ENCODE peak calls at places on chromosome 14, in four cellular contexts. T is HEK293T, S is K562, V is HepG2. I is an unnamed sample.
A peak's percentile ranks its signal among the peaks of the same experiment; 100 is the strongest.

GRCh38 chr14:104888489-104889373 is 23.7 kb downstream of the CEP170B start:
- DNase-seq in V (no peak), S (no peak), T (no peak), I (no peak)

GRCh38 chr14:89845346-89845745 is 109.2 kb downstream of the EFCAB11 start:
- DNase-seq in S (no peak), T (no peak), V (no peak), I (no peak)

GRCh38 chr14:93009471-93010117 is 86.6 kb downstream of the CHGA start:
- DNase-seq in T (no peak), S (no peak), V (no peak), I (no peak)

GRCh38 chr14:75279153-75279738 is 618 bp downstream of the FOS start:
- DNase-seq in V (no peak), T (peak; percentile 32), S (peak; percentile 36), I (peak; percentile 38)

GRCh38 chr14:88352299-88353097 is 29.4 kb upstream of the KCNK10 start:
- DNase-seq in T (no peak), S (no peak), V (no peak), I (no peak)

GRCh38 chr14:28785096-28785952 is 18.7 kb downstream of the FOXG1 start:
- DNase-seq in T (no peak), S (no peak), V (no peak), I (peak; percentile 68)

GRCh38 chr14:61350427-61350826 is 29.0 kb downstream of the PRKCH start:
- DNase-seq in S (no peak), T (no peak), V (no peak), I (no peak)

GRCh38 chr14:65024957-65025356 is 38.3 kb downstream of the FNTB start:
- DNase-seq in T (no peak), S (no peak), V (no peak), I (no peak)

GRCh38 chr14:99186956-99187690 is 84.9 kb downstream of the BCL11B start:
- DNase-seq in V (no peak), S (no peak), T (no peak), I (no peak)
- TF ChIP-seq ELF4 in V (no peak), S (no peak), T (no peak), I (no peak)

GRCh38 chr14:33375781-33376180 is 437.1 kb downstream of the NPAS3 start:
- DNase-seq in V (no peak), T (no peak), S (no peak), I (no peak)

GRCh38 chr14:33376510-33376909 is 437.8 kb downstream of the NPAS3 start:
- DNase-seq in V (no peak), T (no peak), S (no peak), I (no peak)

GRCh38 chr14:33377596-33378390 is 439.1 kb downstream of the NPAS3 start:
- DNase-seq in V (no peak), T (no peak), S (no peak), I (no peak)
- TF ChIP-seq ELF4 in V (no peak), T (no peak), S (no peak), I (no peak)

GRCh38 chr14:30443368-30444007 is 115.5 kb upstream of the G2E3 start:
- DNase-seq in T (peak; percentile 21), S (no peak), V (peak; percentile 77), I (no peak)
- TF ChIP-seq ELF4 in T (no peak), S (no peak), V (no peak), I (no peak)

GRCh38 chr14:99318091-99318958 is 46.3 kb upstream of the BCL11B start:
- DNase-seq in V (peak; percentile 29), T (no peak), S (no peak), I (no peak)

GRCh38 chr14:99315197-99315596 is 43.2 kb upstream of the BCL11B start:
- DNase-seq in S (no peak), V (peak; percentile 38), T (no peak), I (no peak)

GRCh38 chr14:99314623-99315022 is 42.6 kb upstream of the BCL11B start:
- DNase-seq in S (no peak), V (no peak), T (no peak), I (no peak)

GRCh38 chr14:99317231-99318090 is 45.5 kb upstream of the BCL11B start:
- DNase-seq in V (no peak), T (no peak), S (no peak), I (no peak)

GRCh38 chr14:99316281-99317163 is 44.5 kb upstream of the BCL11B start:
- DNase-seq in T (no peak), S (no peak), V (peak; percentile 92), I (no peak)
- TF ChIP-seq ELF4 in T (no peak), S (no peak), V (no peak), I (no peak)

GRCh38 chr14:30450620-30451019 is 108.3 kb upstream of the G2E3 start:
- DNase-seq in V (no peak), T (no peak), S (no peak), I (no peak)
- TF ChIP-seq ELF4 in V (no peak), T (no peak), S (no peak), I (no peak)

GRCh38 chr14:54712371-54712998 is 145.6 kb downstream of the SAMD4A start:
- DNase-seq in V (no peak), T (no peak), S (no peak), I (no peak)

GRCh38 chr14:54713364-54713763 is 146.4 kb downstream of the SAMD4A start:
- DNase-seq in V (no peak), T (no peak), S (no peak), I (no peak)

GRCh38 chr14:54715811-54716210 is 148.9 kb downstream of the SAMD4A start:
- DNase-seq in V (no peak), T (no peak), S (no peak), I (no peak)

GRCh38 chr14:54718046-54718445 is 151.1 kb downstream of the SAMD4A start:
- DNase-seq in V (no peak), S (no peak), T (no peak), I (no peak)

DNA sequence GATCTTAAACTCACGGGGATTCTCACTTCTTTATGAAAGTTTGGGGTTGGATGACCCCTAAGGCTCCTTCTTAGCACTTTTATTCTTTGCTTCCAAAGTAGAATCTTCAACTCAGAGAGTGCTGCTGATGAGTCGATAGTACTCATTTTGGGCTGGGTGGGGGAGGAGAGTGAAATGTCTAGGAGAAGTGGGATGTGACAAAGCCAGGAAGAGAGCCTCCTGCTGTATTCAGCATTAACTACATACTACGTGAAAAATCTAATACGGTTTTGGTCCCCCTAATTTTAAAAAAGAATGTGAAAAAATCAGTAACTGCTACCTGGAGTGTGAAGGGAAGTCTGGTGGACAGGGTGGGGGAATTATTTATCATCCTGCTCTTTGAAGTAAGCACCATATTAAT is 148.3 kb downstream of the SAMD4A start:
- DNase-seq in T (no peak), S (peak; percentile 31), V (no peak), I (no peak)
- TF ChIP-seq ELF4 in T (no peak), S (no peak), V (no peak), I (no peak)

DNA sequence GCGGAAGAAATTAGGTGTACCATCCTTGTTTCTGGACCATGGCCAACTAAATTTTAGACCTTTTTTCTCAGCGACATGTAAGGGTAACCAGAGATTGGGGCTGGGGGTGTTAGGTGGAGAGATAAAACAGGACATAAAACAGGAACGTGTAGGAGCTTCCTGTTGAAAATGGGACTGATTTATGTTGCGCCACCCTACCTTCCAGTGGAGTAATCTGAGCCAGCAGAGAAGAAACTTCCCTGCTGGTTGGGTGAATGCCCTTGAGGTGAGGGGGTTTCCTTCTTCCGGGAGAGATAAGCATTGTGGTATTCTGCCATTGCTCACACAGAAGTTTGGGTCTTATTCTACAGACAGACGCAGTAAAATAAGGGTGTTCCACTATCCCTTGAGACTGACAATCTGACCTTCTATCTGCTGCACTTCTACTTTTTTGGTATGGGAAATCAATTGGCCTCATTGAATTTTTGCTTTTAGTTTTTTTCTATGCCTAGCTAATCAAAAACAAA is 417.6 kb downstream of the PCNX1 start:
- DNase-seq in V (no peak), T (peak; percentile 13), S (no peak), I (no peak)
- TF ChIP-seq ELF4 in V (no peak), T (no peak), S (no peak), I (no peak)

GRCh38 chr14:99538275-99538674 is 57.1 kb downstream of the CCNK start:
- DNase-seq in S (no peak), T (no peak), V (no peak), I (no peak)
- TF ChIP-seq ELF4 in S (no peak), T (no peak), V (no peak), I (no peak)

GRCh38 chr14:96267916-96268315 is 11.9 kb downstream of the BDKRB1 start:
- DNase-seq in V (no peak), S (no peak), T (no peak), I (no peak)

GRCh38 chr14:96270565-96271420 is 14.8 kb downstream of the BDKRB1 start:
- DNase-seq in S (no peak), V (no peak), T (no peak), I (no peak)

GRCh38 chr14:96267336-96267735 is 11.3 kb downstream of the BDKRB1 start:
- DNase-seq in V (no peak), T (no peak), S (no peak), I (no peak)

GRCh38 chr14:96269359-96269710 is 13.3 kb downstream of the BDKRB1 start:
- DNase-seq in V (no peak), S (no peak), T (no peak), I (no peak)

DNA sequence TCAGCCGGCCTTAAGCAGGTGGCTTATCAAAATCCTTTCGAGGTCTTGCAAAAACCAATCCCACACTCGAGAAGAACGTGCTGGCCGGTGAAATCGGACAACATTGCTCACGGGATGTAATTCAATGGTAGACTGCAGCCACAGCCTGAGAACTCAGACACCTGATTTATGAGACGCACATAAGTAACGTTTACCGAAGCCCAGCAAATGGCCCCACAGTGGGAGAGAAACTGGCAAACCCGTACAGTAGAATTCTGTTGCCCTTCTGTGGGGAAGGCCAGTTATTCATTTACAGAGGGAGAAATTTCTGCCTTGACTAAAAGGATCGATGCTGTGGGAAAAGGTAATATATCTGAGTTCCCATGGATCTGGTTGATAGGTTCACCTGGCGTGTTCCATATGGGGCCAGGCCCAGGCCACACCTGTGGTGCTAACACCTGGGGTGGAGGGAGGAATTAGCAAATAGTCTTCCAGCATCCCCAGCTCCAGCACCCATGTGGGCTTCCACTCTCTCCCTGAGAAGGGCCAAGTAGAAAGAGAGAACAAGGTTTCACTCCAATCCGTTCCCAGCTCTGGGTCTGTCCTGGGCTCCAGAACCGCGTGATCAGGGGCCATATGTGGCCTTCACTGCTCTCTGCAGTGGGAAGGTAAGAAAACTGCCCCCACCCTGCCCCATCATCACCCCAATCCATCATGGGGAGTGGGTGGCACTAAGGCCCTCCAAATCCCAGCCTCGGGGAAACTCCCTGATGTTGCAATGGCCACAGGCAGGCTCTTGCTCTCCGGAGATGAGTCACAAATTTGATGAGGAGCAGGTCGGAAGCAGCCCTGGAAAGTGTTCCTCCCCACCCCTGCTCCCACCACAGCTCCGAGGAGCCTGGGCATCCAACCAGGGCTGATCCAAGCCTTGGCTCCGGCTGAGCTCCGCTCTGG is 12.7 kb downstream of the BDKRB1 start:
- DNase-seq in T (no peak), S (no peak), V (no peak), I (no peak)
- TF ChIP-seq ELF4 in T (no peak), S (no peak), V (no peak), I (no peak)

I was measured in WTC11.